ENCODE peak calls at places on chromosomes 6 and 20, in seven cellular contexts. M is lung, T is Caco-2, W is endothelial cell, R is mammary epithelial cell, E is neural crest cell, K is adrenal gland. L is an unnamed sample.

GRCh38 chr6:80366721-80367120 is 260.2 kb downstream of the BCKDHB start:
- DNase-seq in M (no peak), T (no peak), K (peak; percentile 15), R (no peak), E (no peak), W (no peak), L (no peak)

GRCh38 chr6:56484669-56485068 is 158.0 kb downstream of the DST start:
- DNase-seq in R (no peak), T (no peak), K (no peak), W (no peak), M (no peak), E (no peak), L (no peak)

GRCh38 chr6:40710626-40711354 is 123.6 kb upstream of the LRFN2 start:
- DNase-seq in T (no peak), R (no peak), W (no peak), E (no peak), K (no peak), M (no peak), L (no peak)

GRCh38 chr6:157036245-157036681 is 259.1 kb downstream of the ARID1B start:
- DNase-seq in E (no peak), M (peak; percentile 61), R (peak; percentile 90), W (no peak), T (peak; percentile 56), K (no peak), L (no peak)

GRCh38 chr20:40769677-40770285 is 80.7 kb upstream of the MAFB start:
- DNase-seq in T (no peak), E (no peak), M (no peak), K (no peak), W (no peak), R (no peak), L (no peak)

GRCh38 chr6:133837801-133838349 is 51.0 kb upstream of the TCF21 start:
- DNase-seq in E (peak; percentile 50), M (peak; percentile 53), T (peak; percentile 83), W (peak; percentile 83), R (peak; percentile 69), K (no peak), L (no peak)

GRCh38 chr20:53598140-53599038 is 4.8 kb upstream of the ZNF217 start:
- DNase-seq in E (no peak), K (no peak), R (peak; percentile 41), M (no peak), T (no peak), W (no peak), L (no peak)

GRCh38 chr6:166540631-166541331 is 45.7 kb downstream of the RAMACL start:
- DNase-seq in W (no peak), T (no peak), R (no peak), K (no peak), E (no peak), M (no peak), L (no peak)

GRCh38 chr6:167751579-167752115 is 75.1 kb upstream of the AFDN start:
- DNase-seq in E (no peak), T (no peak), K (no peak), R (no peak), W (no peak), M (no peak), L (no peak)

GRCh38 chr6:138184230-138184629 is 22.5 kb downstream of the ARFGEF3 start:
- DNase-seq in T (no peak), W (no peak), M (no peak), R (no peak), K (no peak), E (no peak), L (no peak)

GRCh38 chr6:47663462-47664216 is 34.7 kb upstream of the ADGRF4 start:
- DNase-seq in E (no peak), M (no peak), R (peak; percentile 46), T (peak; percentile 29), K (no peak), W (no peak), L (no peak)

GRCh38 chr20:11849270-11849920 is 68.3 kb upstream of the BTBD3 start:
- DNase-seq in M (no peak), W (no peak), K (no peak), R (no peak), T (no peak), E (no peak), L (no peak)

GRCh38 chr6:40477246-40478126 is 109.7 kb downstream of the LRFN2 start:
- DNase-seq in R (no peak), K (no peak), T (no peak), M (no peak), W (no peak), E (no peak), L (no peak)

GRCh38 chr20:4726710-4727391 is 5.1 kb downstream of the PRND start:
- DNase-seq in T (no peak), R (no peak), M (no peak), E (no peak), K (no peak), W (no peak), L (no peak)

GRCh38 chr6:20233007-20233730 is 20.9 kb upstream of the MBOAT1 start:
- DNase-seq in K (no peak), W (no peak), M (no peak), E (no peak), T (no peak), R (no peak), L (no peak)

GRCh38 chr6:20202070-20202658 is 10.1 kb downstream of the MBOAT1 start:
- DNase-seq in E (no peak), R (peak; percentile 71), M (no peak), T (no peak), W (no peak), K (no peak), L (no peak)

GRCh38 chr6:148464319-148465010 is 121.8 kb downstream of the SASH1 start:
- DNase-seq in W (peak; percentile 77), M (peak; percentile 64), R (peak; percentile 42), E (peak; percentile 76), K (peak; percentile 37), T (peak; percentile 77), L (no peak)

GRCh38 chr6:3176562-3177355 is 19.4 kb upstream of the TUBB2A start:
- DNase-seq in R (peak; percentile 84), T (peak; percentile 44), W (no peak), M (no peak), K (peak; percentile 50), E (no peak), L (no peak)

GRCh38 chr6:20946037-20946436 is 411.8 kb downstream of the CDKAL1 start:
- DNase-seq in K (no peak), R (peak; percentile 85), E (no peak), T (no peak), W (no peak), M (no peak), L (no peak)

GRCh38 chr6:53347250-53347920 is 1.4 kb downstream of the ELOVL5 start:
- DNase-seq in E (no peak), R (peak; percentile 47), W (no peak), M (no peak), T (no peak), K (no peak), L (no peak)

GRCh38 chr20:4435210-4435609 is 286.5 kb upstream of the PRND start:
- DNase-seq in R (no peak), T (no peak), M (no peak), K (no peak), E (no peak), W (no peak), L (no peak)

GRCh38 chr6:106037060-106037459 is 49.1 kb upstream of the PRDM1 start:
- DNase-seq in T (no peak), W (no peak), M (no peak), E (no peak), R (peak; percentile 64), K (no peak), L (no peak)

GRCh38 chr6:94362061-94362864 is 942.9 kb upstream of the EPHA7 start:
- DNase-seq in W (no peak), E (no peak), M (no peak), T (no peak), K (no peak), R (no peak), L (no peak)

GRCh38 chr6:3630258-3630828 is 121.2 kb downstream of the PXDC1 start:
- DNase-seq in T (no peak), W (peak; percentile 14), M (no peak), R (no peak), E (no peak), K (no peak), L (no peak)

GRCh38 chr20:48102076-48102787 is 317.0 kb upstream of the SULF2 start:
- DNase-seq in R (no peak), T (no peak), W (no peak), M (no peak), E (no peak), K (no peak), L (no peak)
- TF ChIP-seq CTCF in R (no peak), T (no peak), W (no peak), M (no peak), E (no peak), K (no peak), L (no peak)

GRCh38 chr6:117345292-117345610 is 79.9 kb downstream of the VGLL2 start:
- DNase-seq in M (no peak), W (no peak), T (no peak), E (no peak), K (no peak), R (no peak), L (no peak)

GRCh38 chr6:117344444-117345291 is 79.3 kb downstream of the VGLL2 start:
- DNase-seq in M (no peak), T (no peak), R (no peak), K (no peak), E (no peak), W (no peak), L (no peak)

GRCh38 chr6:117351521-117351920 is 74.2 kb downstream of the ROS1 start:
- DNase-seq in E (no peak), R (no peak), K (no peak), T (no peak), W (no peak), M (no peak), L (no peak)

DNA sequence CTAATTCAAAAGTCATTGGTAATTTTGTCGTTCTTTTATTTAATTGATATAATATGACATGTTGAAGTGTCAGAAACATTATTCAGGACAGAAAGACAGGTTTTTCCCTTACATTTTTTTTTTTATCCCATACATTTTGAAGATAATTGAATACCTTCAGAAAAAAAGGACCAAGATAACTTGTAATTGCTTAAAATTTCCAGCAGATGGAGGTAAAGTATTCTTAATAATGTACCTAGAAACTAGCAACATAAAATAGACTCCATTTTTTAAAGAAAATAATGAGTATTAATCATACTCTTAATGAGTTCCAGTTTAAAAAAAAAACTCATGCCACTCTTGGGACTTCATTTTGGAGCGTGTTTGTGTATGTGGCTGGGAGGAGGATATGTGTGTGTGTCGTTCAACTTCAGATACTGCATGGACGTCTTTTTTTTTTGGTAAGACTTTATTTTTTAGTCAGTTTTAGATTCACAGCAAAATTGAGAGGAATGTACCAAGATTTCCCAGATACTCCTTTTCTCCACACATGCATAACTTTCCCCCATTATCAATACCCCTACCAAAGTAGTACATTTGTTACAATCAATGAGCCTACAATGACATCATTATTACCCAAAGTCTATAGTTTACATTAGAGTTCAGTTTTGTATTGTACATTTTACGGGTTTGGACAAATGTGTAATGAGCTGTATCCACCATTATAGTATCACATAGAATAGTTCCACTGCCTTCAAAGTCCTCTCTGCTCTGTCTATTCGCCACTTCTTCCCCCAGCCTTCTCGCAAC is 79.4 kb downstream of the ROS1 start:
- DNase-seq in K (no peak), T (no peak), E (no peak), R (peak; percentile 9), W (no peak), M (no peak), L (no peak)
- TF ChIP-seq CTCF in K (no peak), T (peak; percentile 9), E (peak; percentile 77), R (peak; percentile 42), W (peak; percentile 83), M (no peak), L (peak; percentile 59)

GRCh38 chr6:90179190-90180169 is 117.2 kb downstream of the BACH2 start:
- DNase-seq in R (no peak), W (no peak), K (no peak), M (no peak), T (no peak), E (no peak), L (no peak)
- TF ChIP-seq CTCF in R (peak; percentile 40), W (peak; percentile 84), K (peak; percentile 14), M (no peak), T (peak; percentile 1), E (peak; percentile 61), L (peak; percentile 33)

GRCh38 chr6:141677598-141678211 is 455.0 kb upstream of the GJE1 start:
- DNase-seq in T (peak; percentile 28), E (no peak), W (peak; percentile 12), M (no peak), K (no peak), R (peak; percentile 13), L (no peak)
- TF ChIP-seq CTCF in T (peak; percentile 70), E (peak; percentile 78), W (peak; percentile 78), M (no peak), K (no peak), R (peak; percentile 58), L (peak; percentile 79)

L was measured in D721Med.